ENCODE peak calls at places on chromosomes 6 and 20, in ten cellular contexts. R, Y, L, X, O, H, T, G, Z and D are unnamed samples.
A peak's percentile ranks its signal among the peaks of the same experiment; 100 is the strongest.

GRCh38 chr6:26336355-26337198 is 28.4 kb upstream of the BTN3A2 start:
- DNase-seq in O (no peak), H (no peak), L (no peak), G (no peak), Y (no peak), T (no peak), Z (peak; percentile 79), X (no peak), R (no peak), D (no peak)

GRCh38 chr6:43308101-43308989 is at the start of gene CRIP3:
- DNase-seq in H (peak; percentile 36), Z (peak; percentile 70), Y (peak; percentile 84), X (peak; percentile 44), G (no peak), L (peak; percentile 23), T (peak; percentile 65), O (no peak), R (peak; percentile 16), D (peak; percentile 39)

GRCh38 chr6:41098366-41098765 is 25.6 kb downstream of the NFYA start:
- DNase-seq in Y (no peak), H (no peak), G (no peak), R (no peak), Z (peak; percentile 23), X (no peak), L (no peak), T (no peak), O (no peak), D (no peak)

GRCh38 chr6:120938164-120938875 is 396.0 kb downstream of the TBC1D32 start:
- DNase-seq in R (no peak), Z (no peak), G (no peak), Y (no peak), H (no peak), O (no peak), L (no peak), T (no peak), X (no peak), D (no peak)

GRCh38 chr20:4861961-4862360 is 139.3 kb downstream of the SLC23A2 start:
- DNase-seq in O (no peak), X (no peak), L (no peak), Y (no peak), G (no peak), T (no peak), R (no peak), Z (no peak), H (no peak), D (no peak)

GRCh38 chr20:41173791-41174341 is 36.5 kb downstream of the PLCG1 start:
- DNase-seq in H (no peak), Y (no peak), G (no peak), T (no peak), O (no peak), R (no peak), X (no peak), L (no peak), Z (no peak), D (no peak)

GRCh38 chr6:75747371-75747984 is 1.6 kb upstream of the MYO6 start:
- DNase-seq in Y (no peak), H (no peak), O (no peak), X (no peak), T (no peak), G (no peak), R (no peak), L (no peak), Z (no peak), D (no peak)

GRCh38 chr20:4726710-4727391 is 5.1 kb downstream of the PRND start:
- DNase-seq in R (peak; percentile 24), G (no peak), H (peak; percentile 28), T (no peak), X (no peak), Z (peak; percentile 42), Y (no peak), L (peak; percentile 8), O (no peak), D (no peak)

GRCh38 chr20:32510601-32511357 is 74.4 kb downstream of the NOL4L start:
- DNase-seq in H (peak; percentile 45), Y (no peak), Z (no peak), G (no peak), T (peak; percentile 79), X (no peak), L (no peak), O (no peak), R (no peak), D (no peak)

GRCh38 chr6:137210903-137211302 is 8.3 kb downstream of the IFNGR1 start:
- DNase-seq in T (no peak), X (no peak), Y (no peak), G (no peak), O (no peak), L (no peak), H (no peak), R (no peak), Z (peak; percentile 72), D (no peak)

GRCh38 chr6:122692175-122692598 is 82.0 kb downstream of the PKIB start:
- DNase-seq in G (no peak), R (no peak), Y (no peak), O (no peak), X (no peak), L (no peak), H (no peak), Z (peak; percentile 76), T (no peak), D (no peak)

GRCh38 chr6:133099573-133099972 is 141.6 kb upstream of the EYA4 start:
- DNase-seq in R (no peak), X (no peak), Z (peak; percentile 36), T (no peak), Y (no peak), H (no peak), L (no peak), O (peak; percentile 16), G (no peak), D (no peak)

GRCh38 chr6:163996491-163996890 is 582.0 kb downstream of the QKI start:
- DNase-seq in Y (no peak), O (no peak), Z (no peak), R (no peak), G (no peak), L (no peak), H (no peak), X (no peak), T (no peak), D (no peak)

GRCh38 chr6:108651781-108652227 is 91.1 kb downstream of the FOXO3 start:
- DNase-seq in H (no peak), Z (peak; percentile 96), X (no peak), T (peak; percentile 65), Y (no peak), G (peak; percentile 85), R (no peak), O (no peak), L (no peak), D (no peak)

GRCh38 chr6:16236648-16237199 is 1.7 kb upstream of the GMPR start:
- DNase-seq in T (no peak), G (peak; percentile 76), O (no peak), L (no peak), Z (peak; percentile 76), R (no peak), Y (no peak), H (no peak), X (no peak), D (no peak)

GRCh38 chr20:41014557-41015088 is 14.0 kb upstream of the TOP1 start:
- DNase-seq in T (no peak), Z (no peak), R (no peak), G (no peak), X (no peak), H (no peak), O (no peak), L (no peak), Y (no peak), D (no peak)

GRCh38 chr20:5216663-5217062 is 89.9 kb downstream of the CDS2 start:
- DNase-seq in R (no peak), L (no peak), X (no peak), T (no peak), O (no peak), Z (no peak), Y (no peak), H (no peak), G (no peak), D (no peak)

GRCh38 chr6:4647414-4648365 is 128.5 kb upstream of the CDYL start:
- DNase-seq in Z (peak; percentile 77), O (peak; percentile 71), G (peak; percentile 93), L (peak; percentile 71), X (no peak), R (no peak), H (peak; percentile 89), Y (peak; percentile 48), T (peak; percentile 43), D (no peak)

GRCh38 chr6:99614430-99615161 is 8.0 kb downstream of the PRDM13 start:
- DNase-seq in T (peak; percentile 48), Z (no peak), R (no peak), G (no peak), Y (peak; percentile 40), O (no peak), X (peak; percentile 31), L (peak; percentile 62), H (peak; percentile 46), D (no peak)

GRCh38 chr6:139029470-139030210 is 1.1 kb downstream of the ABRACL start:
- DNase-seq in Z (peak; percentile 61), R (peak; percentile 4), Y (no peak), H (peak; percentile 69), X (peak; percentile 5), G (peak; percentile 83), T (peak; percentile 46), O (no peak), L (peak; percentile 61), D (no peak)

GRCh38 chr6:38404355-38404754 is 235.4 kb downstream of the BTBD9 start:
- DNase-seq in T (no peak), L (peak; percentile 3), R (no peak), Z (peak; percentile 23), G (no peak), O (no peak), X (no peak), H (no peak), Y (no peak), D (no peak)

GRCh38 chr20:5113615-5113986 is 6.2 kb downstream of the PCNA start:
- DNase-seq in Z (no peak), Y (no peak), T (no peak), X (no peak), H (no peak), L (no peak), G (no peak), O (no peak), R (no peak), D (no peak)